ENCODE peak calls at places on chromosomes 13 and 19, in six cellular contexts. A is osteoblast, V is A549, L is PC-3, O is endothelial cell of umbilical vein, Z is fibroblast of lung. I is an unnamed sample.

GRCh38 chr19:18117692-18118378 is 20.3 kb downstream of the MAST3 start:
- DNase-seq in A (peak; percentile 100), V (peak; percentile 70), L (peak; percentile 82), O (peak; percentile 83), Z (peak; percentile 76), I (peak; percentile 95)

GRCh38 chr13:72458701-72459100 is 268.7 kb downstream of the MZT1 start:
- DNase-seq in A (no peak), V (no peak), L (peak; percentile 27), O (no peak), Z (peak; percentile 67), I (no peak)

GRCh38 chr13:23993439-23993980 is 96.2 kb upstream of the C1QTNF9B start:
- DNase-seq in A (no peak), V (no peak), L (no peak), O (no peak), Z (no peak), I (no peak)

GRCh38 chr19:4636151-4636717 is 3.1 kb upstream of the TNFAIP8L1 start:
- DNase-seq in A (peak; percentile 97), V (peak; percentile 34), L (peak; percentile 77), O (peak; percentile 50), Z (peak; percentile 41), I (peak; percentile 74)

GRCh38 chr19:6465006-6465405 is 935 bp downstream of the CRB3 start:
- DNase-seq in A (peak; percentile 86), V (no peak), L (peak; percentile 41), O (no peak), Z (no peak), I (peak; percentile 12)

GRCh38 chr19:35000647-35001501 is 751 bp downstream of the GRAMD1A start:
- DNase-seq in A (peak; percentile 94), V (peak; percentile 79), L (peak; percentile 30), O (peak; percentile 43), Z (peak; percentile 45), I (peak; percentile 62)

GRCh38 chr19:5036733-5037681 is 68.1 kb downstream of the KDM4B start:
- DNase-seq in A (peak; percentile 91), V (no peak), L (no peak), O (peak; percentile 74), Z (peak; percentile 47), I (peak; percentile 90)

GRCh38 chr19:2097330-2098327 is 914 bp downstream of the IZUMO4 start:
- DNase-seq in A (no peak), V (no peak), L (no peak), O (no peak), Z (no peak), I (peak; percentile 14)

GRCh38 chr19:47156861-47157454 is 26.3 kb downstream of the SAE1 start:
- DNase-seq in A (no peak), V (no peak), L (no peak), O (no peak), Z (peak; percentile 72), I (no peak)

GRCh38 chr19:16398530-16399241 is 73.1 kb downstream of the EPS15L1 start:
- DNase-seq in A (no peak), V (no peak), L (no peak), O (peak; percentile 84), Z (no peak), I (peak; percentile 37)

GRCh38 chr13:64928704-64929499 is 2301.2 kb downstream of the PCDH9 start:
- DNase-seq in A (no peak), V (peak; percentile 28), L (peak; percentile 70), O (peak; percentile 77), Z (peak; percentile 69), I (peak; percentile 75)

GRCh38 chr19:3573858-3574637 is 1.3 kb downstream of the HMG20B start:
- DNase-seq in A (peak; percentile 99), V (peak; percentile 98), L (peak; percentile 97), O (peak; percentile 98), Z (peak; percentile 93), I (peak; percentile 99)

GRCh38 chr19:12788682-12789097 is 2.6 kb upstream of the JUNB start:
- DNase-seq in A (peak; percentile 95), V (peak; percentile 89), L (peak; percentile 63), O (peak; percentile 82), Z (peak; percentile 63), I (peak; percentile 85)

GRCh38 chr19:48630289-48631036 is 6.7 kb downstream of the DBP start:
- DNase-seq in A (peak; percentile 83), V (no peak), L (no peak), O (peak; percentile 70), Z (peak; percentile 68), I (peak; percentile 63)

GRCh38 chr19:41734585-41734984 is 20.7 kb upstream of the CEACAM6 start:
- DNase-seq in A (no peak), V (no peak), L (peak; percentile 87), O (no peak), Z (no peak), I (no peak)

GRCh38 chr13:61880576-61881283 is 465.1 kb upstream of the PCDH20 start:
- DNase-seq in A (no peak), V (peak; percentile 34), L (peak; percentile 33), O (peak; percentile 58), Z (peak; percentile 34), I (peak; percentile 6)

GRCh38 chr19:1455336-1456120 is 5.6 kb downstream of the APC2 start:
- DNase-seq in A (peak; percentile 98), V (peak; percentile 88), L (peak; percentile 85), O (peak; percentile 53), Z (peak; percentile 55), I (peak; percentile 77)

GRCh38 chr19:5686647-5687359 is 3.3 kb upstream of the RPL36 start:
- DNase-seq in A (peak; percentile 100), V (peak; percentile 93), L (peak; percentile 98), O (peak; percentile 89), Z (peak; percentile 92), I (peak; percentile 95)

GRCh38 chr13:84607614-84608013 is 725.3 kb upstream of the SLITRK1 start:
- DNase-seq in A (peak; percentile 58), V (no peak), L (peak; percentile 47), O (no peak), Z (peak; percentile 76), I (peak; percentile 82)

GRCh38 chr13:24511019-24511823 is 1.4 kb downstream of the PARP4 start:
- DNase-seq in A (peak; percentile 97), V (peak; percentile 68), L (peak; percentile 92), O (peak; percentile 85), Z (peak; percentile 79), I (peak; percentile 92)

GRCh38 chr19:46789371-46789770 is 977 bp upstream of the SLC1A5 start:
- DNase-seq in A (peak; percentile 27), V (no peak), L (no peak), O (no peak), Z (no peak), I (no peak)

GRCh38 chr19:38851622-38852230 is 1.9 kb upstream of the HNRNPL start:
- DNase-seq in A (peak; percentile 100), V (peak; percentile 98), L (peak; percentile 91), O (peak; percentile 86), Z (peak; percentile 90), I (peak; percentile 98)

GRCh38 chr13:35956074-35956473 is 175.1 kb downstream of the DCLK1 start:
- DNase-seq in A (no peak), V (no peak), L (no peak), O (no peak), Z (no peak), I (no peak)

GRCh38 chr19:41993612-41994483 is at the start of gene ATP1A3:
- DNase-seq in A (peak; percentile 98), V (peak; percentile 68), L (peak; percentile 57), O (peak; percentile 39), Z (peak; percentile 16), I (peak; percentile 81)

GRCh38 chr19:10000171-10000826 is 10.0 kb downstream of the COL5A3 start:
- DNase-seq in A (peak; percentile 94), V (peak; percentile 70), L (peak; percentile 81), O (peak; percentile 68), Z (peak; percentile 72), I (peak; percentile 79)

GRCh38 chr13:68993154-68993553 is 1114.5 kb upstream of the ATXN8OS start:
- DNase-seq in A (no peak), V (no peak), L (no peak), O (no peak), Z (no peak), I (no peak)

GRCh38 chr19:55188620-55189019 is 8.5 kb upstream of the SYT5 start:
- DNase-seq in A (peak; percentile 74), V (no peak), L (no peak), O (no peak), Z (no peak), I (no peak)

GRCh38 chr13:81639984-81640582 is 1299.2 kb upstream of the SPRY2 start:
- DNase-seq in A (no peak), V (peak; percentile 1), L (peak; percentile 56), O (no peak), Z (no peak), I (no peak)

GRCh38 chr13:32010137-32010536 is 21.4 kb upstream of the FRY start:
- DNase-seq in A (no peak), V (no peak), L (no peak), O (no peak), Z (no peak), I (peak; percentile 37)

GRCh38 chr13:82364525-82364924 is 1517.7 kb downstream of the SLITRK1 start:
- DNase-seq in A (no peak), V (no peak), L (no peak), O (no peak), Z (no peak), I (no peak)

GRCh38 chr13:40440990-40441820 is 225.2 kb downstream of the FOXO1 start:
- DNase-seq in A (no peak), V (peak; percentile 6), L (no peak), O (peak; percentile 93), Z (peak; percentile 78), I (peak; percentile 34)
- H3K4me2 ChIP-seq in A (peak overlapping the region; percentile 18), V (peak overlapping the region; percentile 31), L (no peak overlapping the region), O (peak overlapping the region; percentile 28), Z (no peak overlapping the region), I (no peak overlapping the region)

GRCh38 chr13:56615572-56615971 is 525.1 kb upstream of the PRR20A start:
- DNase-seq in A (no peak), V (no peak), L (no peak), O (no peak), Z (no peak), I (no peak)
- H3K4me2 ChIP-seq in A (no peak overlapping the region), V (no peak overlapping the region), L (no peak overlapping the region), O (no peak overlapping the region), Z (no peak overlapping the region), I (no peak overlapping the region)

DNA sequence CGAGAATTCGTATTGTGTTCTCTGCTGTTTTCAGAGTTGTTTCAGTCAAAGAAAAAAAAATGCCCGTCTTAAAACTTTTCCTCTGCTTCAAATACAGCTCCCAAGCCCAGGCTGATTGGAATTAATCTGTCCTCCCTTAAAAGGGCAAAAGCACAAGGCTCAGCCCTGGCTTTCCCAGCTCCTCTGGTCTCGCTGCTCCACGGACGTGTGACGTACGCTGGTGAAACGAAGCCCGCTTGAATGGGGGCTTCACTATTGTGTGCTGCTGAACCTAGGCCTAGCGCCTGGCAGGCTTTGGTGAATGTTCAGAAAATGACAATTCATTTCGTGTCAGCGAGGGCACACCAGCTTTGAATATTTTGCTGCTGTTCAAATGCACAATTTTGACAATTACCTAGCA is 654 bp upstream of the ZNF135 start:
- DNase-seq in A (peak; percentile 6), V (no peak), L (no peak), O (no peak), Z (no peak), I (no peak)
- H3K4me2 ChIP-seq in A (peak overlapping the region; percentile 82), V (no peak overlapping the region), L (no peak overlapping the region), O (no peak overlapping the region), Z (no peak overlapping the region), I (peak overlapping the region; percentile 77)

DNA sequence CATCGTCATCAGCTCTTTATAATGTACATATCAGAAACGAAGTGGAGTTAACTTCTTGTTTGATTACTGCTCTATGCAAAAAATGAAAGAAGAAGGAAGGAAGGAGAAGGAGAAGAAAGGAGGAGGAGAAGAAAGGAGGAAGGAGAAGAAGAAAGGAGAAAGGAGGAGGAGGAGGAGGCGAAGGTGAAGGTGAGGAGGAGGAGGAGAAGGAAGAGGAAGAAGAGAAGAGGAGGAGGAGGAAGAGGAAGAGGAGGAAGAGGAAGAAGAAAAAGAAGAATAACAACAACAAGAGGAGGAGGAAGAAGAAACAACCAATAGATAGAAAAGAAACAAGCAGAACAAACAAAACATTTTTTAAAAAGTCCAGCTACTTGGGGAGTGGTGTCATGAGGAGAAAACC is 13.1 kb downstream of the NUFIP1 start:
- DNase-seq in A (no peak), V (no peak), L (no peak), O (no peak), Z (no peak), I (no peak)
- H3K4me2 ChIP-seq in A (no peak overlapping the region), V (no peak overlapping the region), L (no peak overlapping the region), O (no peak overlapping the region), Z (no peak overlapping the region), I (no peak overlapping the region)